ENCODE peak calls at places on chromosome 12, in four cellular contexts. Q is naive thymus-derived CD4-positive, alpha-beta T cell; O is heart right ventricle; A is GM23248. G is an unnamed sample.

GRCh38 chr12:1668833-1669543 is 21.9 kb upstream of the ADIPOR2 start:
- DNase-seq in O (peak; percentile 56), Q (no peak), A (no peak), G (no peak)

GRCh38 chr12:44296624-44297197 is 460.8 kb downstream of the TMEM117 start:
- DNase-seq in O (no peak), A (no peak), Q (no peak), G (no peak)

GRCh38 chr12:113155060-113155459 is 5.5 kb downstream of the CFAP73 start:
- DNase-seq in O (no peak), Q (no peak), A (no peak), G (no peak)

GRCh38 chr12:114166360-114166759 is 200.2 kb upstream of the RBM19 start:
- DNase-seq in A (peak; percentile 61), O (no peak), Q (no peak), G (no peak)

GRCh38 chr12:115785548-115785947 is 491.9 kb downstream of the MED13L start:
- DNase-seq in A (no peak), Q (no peak), O (no peak), G (no peak)

GRCh38 chr12:9969673-9970072 is 1.5 kb upstream of the CLEC12A start:
- DNase-seq in Q (no peak), A (no peak), O (no peak), G (no peak)

GRCh38 chr12:97921957-97922722 is 459.5 kb downstream of the RMST start:
- DNase-seq in A (peak; percentile 27), O (no peak), Q (no peak), G (no peak)

GRCh38 chr12:39620664-39621658 is 1.4 kb upstream of the ABCD2 start:
- DNase-seq in Q (no peak), O (no peak), A (no peak), G (no peak)

GRCh38 chr12:100741084-100741711 is 53.4 kb upstream of the ANO4 start:
- DNase-seq in Q (no peak), O (no peak), A (peak; percentile 56), G (no peak)

GRCh38 chr12:3256103-3256551 is 178.9 kb downstream of the TSPAN9 start:
- DNase-seq in O (peak; percentile 68), A (no peak), Q (no peak), G (peak; percentile 85)

GRCh38 chr12:33596814-33597213 is 157.2 kb upstream of the SYT10 start:
- DNase-seq in O (no peak), A (no peak), Q (no peak), G (no peak)

GRCh38 chr12:115404761-115405470 is 720.9 kb upstream of the TBX3 start:
- DNase-seq in O (no peak), Q (no peak), A (peak; percentile 86), G (no peak)

GRCh38 chr12:109222062-109222461 is 87.0 kb downstream of the FOXN4 start:
- DNase-seq in Q (no peak), A (no peak), O (no peak), G (no peak)
- H3K27ac ChIP-seq in Q (no peak overlapping the region), A (no peak overlapping the region), O (peak overlapping the region; percentile 36), G (no peak overlapping the region)

GRCh38 chr12:121628536-121628935 is 2.2 kb downstream of the ORAI1 start:
- DNase-seq in A (no peak), Q (no peak), O (no peak), G (no peak)
- H3K27ac ChIP-seq in A (no peak overlapping the region), Q (peak overlapping the region; percentile 97), O (peak overlapping the region; percentile 13), G (no peak overlapping the region)

GRCh38 chr12:14842315-14842714 is 1.0 kb downstream of the ART4 start:
- DNase-seq in A (no peak), O (no peak), Q (no peak), G (no peak)

GRCh38 chr12:14840616-14841015 is 2.7 kb downstream of the ART4 start:
- DNase-seq in O (no peak), A (no peak), Q (no peak), G (no peak)

GRCh38 chr12:14843425-14843887 is at the start of gene ART4:
- DNase-seq in A (no peak), O (peak; percentile 63), Q (no peak), G (no peak)

GRCh38 chr12:14839262-14839661 is 4.1 kb downstream of the ART4 start:
- DNase-seq in Q (no peak), A (no peak), O (no peak), G (no peak)

DNA sequence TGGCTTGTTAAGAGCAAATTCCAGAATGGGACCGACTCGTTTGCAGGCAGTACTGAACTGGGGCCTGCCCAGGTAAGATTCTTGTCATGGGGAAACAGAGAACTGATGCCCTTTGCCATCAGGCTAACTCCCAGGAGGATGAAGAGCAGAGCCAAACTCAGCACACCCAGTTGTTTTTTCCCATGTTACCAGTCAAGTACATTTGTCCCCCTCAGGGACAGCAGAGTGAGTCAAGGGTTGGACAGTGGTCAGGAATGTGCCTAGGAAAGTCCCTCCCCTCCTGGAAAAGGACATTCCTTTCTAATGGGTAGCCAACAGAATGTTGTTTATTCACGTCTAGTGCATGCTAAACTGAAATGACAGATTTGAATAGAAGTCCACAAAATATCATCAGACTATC is 1.6 kb downstream of the ART4 start:
- DNase-seq in Q (no peak), O (peak; percentile 28), A (peak; percentile 61), G (peak; percentile 86)
- H3K27ac ChIP-seq in Q (no peak overlapping the region), O (peak overlapping the region; percentile 82), A (no peak overlapping the region), G (peak overlapping the region; percentile 89)

GRCh38 chr12:95220190-95220589 is 2.6 kb downstream of the VEZT start:
- DNase-seq in Q (no peak), A (no peak), O (no peak), G (no peak)
- H3K27ac ChIP-seq in Q (no peak overlapping the region), A (no peak overlapping the region), O (no peak overlapping the region), G (no peak overlapping the region)

GRCh38 chr12:30694971-30695326 is 720 bp downstream of the IPO8 start:
- DNase-seq in A (peak; percentile 71), O (peak; percentile 27), Q (peak; percentile 6), G (no peak)
- H3K27ac ChIP-seq in A (peak overlapping the region; percentile 22), O (peak overlapping the region; percentile 91), Q (peak overlapping the region; percentile 78), G (peak overlapping the region; percentile 68)

GRCh38 chr12:5985471-5985870 is 40.4 kb upstream of the ANO2 start:
- DNase-seq in O (no peak), A (no peak), Q (no peak), G (no peak)

GRCh38 chr12:5988659-5989116 is 43.6 kb upstream of the ANO2 start:
- DNase-seq in A (peak; percentile 89), Q (peak; percentile 68), O (peak; percentile 77), G (no peak)

GRCh38 chr12:5989621-5990020 is 44.6 kb upstream of the ANO2 start:
- DNase-seq in A (no peak), Q (no peak), O (no peak), G (no peak)

GRCh38 chr12:5987573-5987972 is 42.5 kb upstream of the ANO2 start:
- DNase-seq in O (no peak), Q (no peak), A (no peak), G (no peak)

GRCh38 chr12:5988088-5988487 is 43.0 kb upstream of the ANO2 start:
- DNase-seq in Q (no peak), A (no peak), O (no peak), G (no peak)
- H3K27ac ChIP-seq in Q (no peak overlapping the region), A (no peak overlapping the region), O (no peak overlapping the region), G (no peak overlapping the region)

GRCh38 chr12:96810477-96810876 is 96.6 kb upstream of the NEDD1 start:
- DNase-seq in Q (no peak), A (peak; percentile 37), O (no peak), G (no peak)
- H3K27ac ChIP-seq in Q (no peak overlapping the region), A (peak overlapping the region; percentile 54), O (no peak overlapping the region), G (no peak overlapping the region)

DNA sequence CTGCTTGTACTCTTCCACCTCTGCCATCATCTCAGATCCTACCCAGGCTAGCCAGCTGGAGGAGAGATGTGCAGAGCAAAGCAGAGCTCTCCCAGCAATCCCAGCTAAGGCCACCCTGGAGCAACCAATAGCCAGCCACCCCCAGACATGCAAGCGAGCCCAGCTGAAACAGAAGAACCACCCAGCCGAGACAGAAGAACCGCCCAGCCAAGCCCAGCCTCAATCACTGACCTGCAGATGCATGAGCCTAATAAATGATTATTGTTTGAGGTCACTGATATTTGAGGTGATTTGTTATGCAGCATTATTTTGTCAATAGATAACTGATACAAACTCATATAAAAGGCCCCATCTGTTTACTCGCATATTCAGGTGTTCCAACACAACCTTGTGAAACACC is 106.3 kb downstream of the SCARB1 start:
- DNase-seq in Q (no peak), O (no peak), A (no peak), G (no peak)
- H3K27ac ChIP-seq in Q (no peak overlapping the region), O (no peak overlapping the region), A (no peak overlapping the region), G (no peak overlapping the region)

GRCh38 chr12:6745751-6746525 is 7.0 kb downstream of the MLF2 start:
- DNase-seq in O (no peak), Q (no peak), A (peak; percentile 22), G (no peak)
- H3K27ac ChIP-seq in O (peak overlapping the region; percentile 76), Q (peak overlapping the region; percentile 56), A (no peak overlapping the region), G (peak overlapping the region; percentile 57)

G was measured in coronary artery.